ENCODE peak calls at places on chromosomes 1 and 21, in six cellular contexts. V is adipocyte; N is activated CD8-positive, alpha-beta memory T cell treated with anti-CD3 and anti-CD28 coated beads for 1 hour; I is stimulated activated CD4-positive, alpha-beta T cell treated with anti-CD3 and anti-CD28 coated beads, Interleukin-1b, Interleukin-23, amount 100 ng/mL, for 4 hours; R is GM20000; A is GM12865. U is an unnamed sample.

GRCh38 chr1:118117521-118117920 is 67.5 kb downstream of the SPAG17 start:
- DNase-seq in I (no peak), A (no peak), R (no peak), V (no peak), N (no peak), U (no peak)

GRCh38 chr1:119279441-119280415 is 88.9 kb upstream of the HAO2 start:
- DNase-seq in V (peak; percentile 73), R (no peak), I (no peak), N (no peak), A (no peak), U (no peak)

GRCh38 chr1:180201451-180202200 is 28.4 kb upstream of the LHX4 start:
- DNase-seq in N (no peak), V (no peak), R (no peak), A (no peak), I (no peak), U (no peak)

GRCh38 chr21:45950740-45951515 is 30.6 kb upstream of the COL6A1 start:
- DNase-seq in A (no peak), R (no peak), V (peak; percentile 64), N (no peak), I (no peak), U (no peak)

GRCh38 chr21:41373769-41374168 is 11.9 kb downstream of the MX2 start:
- DNase-seq in V (no peak), I (no peak), N (no peak), A (no peak), R (no peak), U (no peak)

GRCh38 chr1:179077396-179077795 is 4.5 kb upstream of the TOR3A start:
- DNase-seq in A (no peak), V (peak; percentile 41), I (no peak), R (no peak), N (no peak), U (no peak)

GRCh38 chr1:15426492-15427279 is 11.6 kb upstream of the CTRC start:
- DNase-seq in N (no peak), A (no peak), R (no peak), I (no peak), V (peak; percentile 49), U (no peak)

GRCh38 chr1:216833516-216833915 is 110.3 kb upstream of the ESRRG start:
- DNase-seq in V (no peak), I (no peak), N (no peak), A (no peak), R (no peak), U (no peak)

GRCh38 chr1:112325504-112325903 is 70.5 kb upstream of the CTTNBP2NL start:
- DNase-seq in N (no peak), A (no peak), V (peak; percentile 6), I (no peak), R (no peak), U (no peak)

GRCh38 chr1:234848972-234849641 is 239.1 kb upstream of the IRF2BP2 start:
- DNase-seq in A (no peak), R (no peak), I (no peak), N (no peak), V (peak; percentile 15), U (no peak)

GRCh38 chr1:184287001-184287400 is 99.8 kb upstream of the C1orf21 start:
- DNase-seq in R (no peak), A (no peak), I (no peak), V (no peak), N (no peak), U (no peak)

GRCh38 chr1:154520333-154520732 is 18.1 kb upstream of the SHE start:
- DNase-seq in V (no peak), N (no peak), I (no peak), A (no peak), R (no peak), U (no peak)

GRCh38 chr1:156346636-156347035 is 8.3 kb downstream of the TSACC start:
- DNase-seq in V (peak; percentile 76), I (no peak), N (no peak), R (no peak), A (no peak), U (no peak)